ENCODE peak calls at places on chromosomes 2 and 18, in four cellular contexts. One of them, this sample, is unnamed.

GRCh38 chr2:41909584-41909983 is 138.2 kb upstream of the PKDCC start:
- DNase-seq in aorta: no peak
- DNase-seq in HAP-1: no peak
- DNase-seq in effector memory CD4-positive, alpha-beta T cell: no peak
- DNase-seq in this sample: no peak

GRCh38 chr2:98343371-98343770 is 2.9 kb upstream of the CNGA3 start:
- DNase-seq in HAP-1: no peak
- DNase-seq in aorta: no peak
- DNase-seq in effector memory CD4-positive, alpha-beta T cell: no peak
- DNase-seq in this sample: no peak

GRCh38 chr18:74508366-74508765 is 12.2 kb downstream of the CNDP2 start:
- DNase-seq in aorta: no peak
- DNase-seq in effector memory CD4-positive, alpha-beta T cell: no peak
- DNase-seq in HAP-1: no peak
- DNase-seq in this sample: no peak

GRCh38 chr2:104849618-104850097 is 4.3 kb upstream of the POU3F3 start:
- DNase-seq in HAP-1: peak; percentile 90
- DNase-seq in aorta: no peak
- DNase-seq in effector memory CD4-positive, alpha-beta T cell: no peak
- DNase-seq in this sample: no peak

GRCh38 chr2:128442891-128443302 is 124.2 kb upstream of the HS6ST1 start:
- DNase-seq in aorta: peak; percentile 77
- DNase-seq in HAP-1: peak; percentile 26
- DNase-seq in effector memory CD4-positive, alpha-beta T cell: no peak
- DNase-seq in this sample: no peak

GRCh38 chr2:126664234-126664633 is 8.3 kb downstream of the GYPC start:
- DNase-seq in HAP-1: no peak
- DNase-seq in effector memory CD4-positive, alpha-beta T cell: no peak
- DNase-seq in aorta: no peak
- DNase-seq in this sample: no peak

GRCh38 chr2:240930096-240930630 is 24.0 kb downstream of the CROCC2 start:
- DNase-seq in HAP-1: peak; percentile 5
- DNase-seq in effector memory CD4-positive, alpha-beta T cell: no peak
- DNase-seq in aorta: peak; percentile 63
- DNase-seq in this sample: no peak

GRCh38 chr2:217931846-217932560 is 70.8 kb downstream of the TNS1 start:
- DNase-seq in HAP-1: no peak
- DNase-seq in effector memory CD4-positive, alpha-beta T cell: no peak
- DNase-seq in aorta: no peak
- DNase-seq in this sample: no peak

GRCh38 chr2:204436267-204436666 is 109.0 kb upstream of the PARD3B start:
- DNase-seq in effector memory CD4-positive, alpha-beta T cell: no peak
- DNase-seq in aorta: no peak
- DNase-seq in HAP-1: no peak
- DNase-seq in this sample: no peak

GRCh38 chr2:197920581-197921213 is 116.3 kb downstream of the PLCL1 start:
- DNase-seq in aorta: no peak
- DNase-seq in HAP-1: no peak
- DNase-seq in effector memory CD4-positive, alpha-beta T cell: no peak
- DNase-seq in this sample: no peak

GRCh38 chr2:148998831-148999200 is 39.7 kb upstream of the LYPD6B start:
- DNase-seq in effector memory CD4-positive, alpha-beta T cell: no peak
- DNase-seq in aorta: no peak
- DNase-seq in HAP-1: no peak
- DNase-seq in this sample: no peak
- H3K4me3 ChIP-seq in effector memory CD4-positive, alpha-beta T cell: no peak overlapping the region
- H3K4me3 ChIP-seq in aorta: no peak overlapping the region
- H3K4me3 ChIP-seq in HAP-1: no peak overlapping the region
- H3K4me3 ChIP-seq in this sample: no peak overlapping the region

DNA sequence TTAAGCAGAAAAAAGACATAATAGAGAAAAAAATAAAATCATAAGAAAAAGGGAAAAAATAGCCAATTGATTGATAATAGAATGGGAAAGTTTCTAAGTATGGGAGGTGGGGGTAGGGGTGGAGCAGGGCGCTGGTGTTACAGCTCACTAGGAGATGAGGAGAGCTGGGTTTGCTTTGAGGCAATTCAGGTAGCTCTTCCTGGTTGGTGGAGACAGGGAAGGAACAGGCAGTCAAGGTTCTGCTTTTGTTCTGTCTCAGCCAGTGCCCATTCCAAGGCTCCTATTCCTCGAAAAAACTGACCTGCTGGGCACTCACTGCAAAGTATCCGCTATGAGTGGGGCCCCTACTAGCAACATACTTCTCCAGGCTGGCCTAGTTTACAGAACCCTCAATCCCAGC is 1.7 kb upstream of the CNNM4 start:
- DNase-seq in effector memory CD4-positive, alpha-beta T cell: no peak
- DNase-seq in HAP-1: no peak
- DNase-seq in aorta: no peak
- DNase-seq in this sample: no peak
- H3K4me3 ChIP-seq in effector memory CD4-positive, alpha-beta T cell: no peak overlapping the region
- H3K4me3 ChIP-seq in HAP-1: no peak overlapping the region
- H3K4me3 ChIP-seq in aorta: no peak overlapping the region
- H3K4me3 ChIP-seq in this sample: no peak overlapping the region

GRCh38 chr2:130837175-130837810 is 579 bp downstream of the ARHGEF4 start:
- DNase-seq in effector memory CD4-positive, alpha-beta T cell: no peak
- DNase-seq in HAP-1: no peak
- DNase-seq in aorta: no peak
- DNase-seq in this sample: no peak

GRCh38 chr2:130835766-130836015 is 1.0 kb upstream of the ARHGEF4 start:
- DNase-seq in aorta: peak; percentile 50
- DNase-seq in effector memory CD4-positive, alpha-beta T cell: no peak
- DNase-seq in HAP-1: no peak
- DNase-seq in this sample: no peak

GRCh38 chr2:130834923-130835765 is 1.6 kb upstream of the ARHGEF4 start:
- DNase-seq in HAP-1: no peak
- DNase-seq in aorta: peak; percentile 58
- DNase-seq in effector memory CD4-positive, alpha-beta T cell: no peak
- DNase-seq in this sample: no peak

GRCh38 chr2:130837811-130838565 is 1.3 kb downstream of the ARHGEF4 start:
- DNase-seq in aorta: no peak
- DNase-seq in effector memory CD4-positive, alpha-beta T cell: no peak
- DNase-seq in HAP-1: no peak
- DNase-seq in this sample: no peak

DNA sequence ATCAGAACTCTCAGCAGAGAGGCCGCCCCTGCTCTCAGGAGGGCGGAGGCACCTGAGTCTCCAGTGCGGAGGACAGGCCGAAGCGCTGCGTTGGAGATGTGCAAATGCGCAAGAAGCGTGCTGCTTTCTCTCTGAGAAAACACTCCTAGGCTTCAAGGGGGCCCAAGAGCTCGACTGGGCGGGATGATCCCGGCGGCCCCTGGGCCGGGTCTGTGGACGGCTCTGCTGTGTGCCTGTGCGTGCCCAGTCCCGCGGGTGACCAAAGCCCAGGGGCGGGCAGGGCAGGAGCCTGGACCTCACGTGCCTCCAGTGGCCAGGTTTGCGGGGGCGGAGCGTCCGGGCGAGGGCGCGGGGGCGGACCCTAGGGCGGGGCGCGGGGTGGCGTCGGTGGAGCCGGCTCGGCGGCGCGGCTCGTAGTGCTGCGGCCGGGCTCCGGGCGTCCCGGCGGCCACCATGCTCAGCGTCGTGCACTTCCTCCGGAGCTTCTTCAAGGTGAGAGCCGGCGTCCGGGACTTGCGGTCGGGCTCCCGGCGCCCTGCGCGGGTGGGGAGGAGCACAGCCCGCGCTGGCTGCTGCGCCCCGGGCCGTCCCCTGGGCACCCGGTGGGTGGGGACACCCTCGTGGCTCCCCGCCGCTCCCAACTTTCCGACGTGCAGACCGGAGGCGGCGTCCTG is at the start of gene ARHGEF4:
- DNase-seq in HAP-1: peak; percentile 87
- DNase-seq in effector memory CD4-positive, alpha-beta T cell: no peak
- DNase-seq in aorta: no peak
- DNase-seq in this sample: no peak
- H3K4me3 ChIP-seq in HAP-1: peak within 1 kb of the TSS; percentile 51
- H3K4me3 ChIP-seq in effector memory CD4-positive, alpha-beta T cell: peak within 1 kb of the TSS; percentile 35
- H3K4me3 ChIP-seq in aorta: peak within 1 kb of the TSS; percentile 21
- H3K4me3 ChIP-seq in this sample: peak within 1 kb of the TSS; percentile 62

DNA sequence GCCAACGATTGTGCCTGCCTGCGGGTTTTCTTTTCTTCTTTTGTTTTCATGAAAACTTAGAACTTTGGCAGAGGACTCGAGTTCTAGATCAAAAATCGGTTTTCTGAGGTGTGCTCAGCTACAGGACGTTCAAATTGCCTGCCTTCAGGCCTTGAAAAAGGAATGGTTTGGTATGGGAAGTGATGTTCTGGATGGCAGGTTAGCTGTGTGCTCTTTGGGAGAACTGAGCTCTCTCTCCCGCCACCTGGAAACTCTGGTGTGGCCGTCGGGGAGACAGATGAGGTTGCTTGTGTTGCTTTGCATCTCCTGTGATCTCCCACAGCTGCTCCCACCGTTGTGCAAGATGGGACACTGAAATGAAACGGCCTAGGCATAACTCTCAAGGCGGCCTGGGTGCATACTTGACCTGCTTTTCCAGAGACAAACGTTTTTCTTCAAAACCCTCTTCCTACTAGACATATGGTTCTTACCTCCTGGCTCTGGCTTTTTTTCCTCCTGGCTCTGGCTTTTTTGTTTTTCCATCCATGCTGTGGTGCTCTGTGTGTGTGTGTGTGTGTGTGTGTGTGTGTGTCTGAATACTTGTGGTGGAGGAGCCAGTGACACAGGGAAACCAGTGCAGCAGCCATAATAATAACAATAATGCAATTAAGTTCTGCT is 2.0 kb downstream of the FMNL2 start:
- DNase-seq in HAP-1: peak; percentile 33
- DNase-seq in aorta: no peak
- DNase-seq in effector memory CD4-positive, alpha-beta T cell: no peak
- DNase-seq in this sample: no peak
- H3K4me3 ChIP-seq in HAP-1: peak overlapping the region; percentile 74
- H3K4me3 ChIP-seq in aorta: peak overlapping the region; percentile 98
- H3K4me3 ChIP-seq in effector memory CD4-positive, alpha-beta T cell: no peak overlapping the region
- H3K4me3 ChIP-seq in this sample: peak overlapping the region; percentile 82

GRCh38 chr2:165293439-165294420 is 54.5 kb downstream of the SCN2A start:
- DNase-seq in HAP-1: peak; percentile 71
- DNase-seq in effector memory CD4-positive, alpha-beta T cell: no peak
- DNase-seq in aorta: no peak
- DNase-seq in this sample: peak; percentile 82
- H3K4me3 ChIP-seq in HAP-1: no peak overlapping the region
- H3K4me3 ChIP-seq in effector memory CD4-positive, alpha-beta T cell: no peak overlapping the region
- H3K4me3 ChIP-seq in aorta: no peak overlapping the region
- H3K4me3 ChIP-seq in this sample: no peak overlapping the region

GRCh38 chr2:45851576-45852304 is 200.3 kb downstream of the PRKCE start:
- DNase-seq in aorta: no peak
- DNase-seq in HAP-1: no peak
- DNase-seq in effector memory CD4-positive, alpha-beta T cell: no peak
- DNase-seq in this sample: no peak
- H3K4me3 ChIP-seq in aorta: no peak overlapping the region
- H3K4me3 ChIP-seq in HAP-1: no peak overlapping the region
- H3K4me3 ChIP-seq in effector memory CD4-positive, alpha-beta T cell: no peak overlapping the region
- H3K4me3 ChIP-seq in this sample: no peak overlapping the region

GRCh38 chr2:96505231-96505889 is at the start of gene NEURL3:
- DNase-seq in effector memory CD4-positive, alpha-beta T cell: no peak
- DNase-seq in aorta: no peak
- DNase-seq in HAP-1: no peak
- DNase-seq in this sample: no peak
- H3K4me3 ChIP-seq in effector memory CD4-positive, alpha-beta T cell: no peak within 1 kb of the TSS
- H3K4me3 ChIP-seq in aorta: no peak within 1 kb of the TSS
- H3K4me3 ChIP-seq in HAP-1: no peak within 1 kb of the TSS
- H3K4me3 ChIP-seq in this sample: no peak within 1 kb of the TSS

DNA sequence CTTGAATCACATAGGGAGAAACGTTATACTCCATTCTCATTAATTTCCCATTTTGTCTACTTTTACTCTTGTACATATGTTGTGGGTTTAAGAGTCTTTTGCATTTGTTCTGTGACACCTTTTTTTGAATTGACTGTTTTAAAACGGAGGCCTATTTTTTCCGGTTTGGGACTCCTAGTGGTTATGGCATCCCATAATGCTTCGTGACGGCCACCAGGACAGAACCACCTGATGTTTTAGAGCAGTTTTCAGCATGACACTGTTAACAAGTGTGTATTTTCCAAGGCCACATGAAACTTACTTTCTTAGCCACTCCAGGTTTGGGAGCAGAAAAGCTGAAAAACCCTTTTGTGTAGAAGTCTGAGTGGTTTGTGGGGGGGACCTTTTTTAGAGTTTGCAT is 8.4 kb downstream of the SOX11 start:
- DNase-seq in aorta: no peak
- DNase-seq in HAP-1: no peak
- DNase-seq in effector memory CD4-positive, alpha-beta T cell: no peak
- DNase-seq in this sample: no peak
- H3K4me3 ChIP-seq in aorta: no peak overlapping the region
- H3K4me3 ChIP-seq in HAP-1: no peak overlapping the region
- H3K4me3 ChIP-seq in effector memory CD4-positive, alpha-beta T cell: no peak overlapping the region
- H3K4me3 ChIP-seq in this sample: no peak overlapping the region

GRCh38 chr18:5620284-5620683 is 76.5 kb upstream of the EPB41L3 start:
- DNase-seq in HAP-1: no peak
- DNase-seq in effector memory CD4-positive, alpha-beta T cell: no peak
- DNase-seq in aorta: no peak
- DNase-seq in this sample: no peak
- H3K4me3 ChIP-seq in HAP-1: no peak overlapping the region
- H3K4me3 ChIP-seq in effector memory CD4-positive, alpha-beta T cell: no peak overlapping the region
- H3K4me3 ChIP-seq in aorta: no peak overlapping the region
- H3K4me3 ChIP-seq in this sample: no peak overlapping the region

GRCh38 chr18:13572148-13572547 is 154.2 kb downstream of the FAM210A start:
- DNase-seq in effector memory CD4-positive, alpha-beta T cell: no peak
- DNase-seq in aorta: no peak
- DNase-seq in HAP-1: no peak
- DNase-seq in this sample: no peak

GRCh38 chr18:13574355-13574754 is 152.0 kb downstream of the FAM210A start:
- DNase-seq in aorta: no peak
- DNase-seq in effector memory CD4-positive, alpha-beta T cell: no peak
- DNase-seq in HAP-1: no peak
- DNase-seq in this sample: no peak

GRCh38 chr18:13574761-13575160 is 151.6 kb downstream of the FAM210A start:
- DNase-seq in aorta: no peak
- DNase-seq in effector memory CD4-positive, alpha-beta T cell: no peak
- DNase-seq in HAP-1: no peak
- DNase-seq in this sample: no peak

GRCh38 chr18:13572721-13573120 is 153.6 kb downstream of the FAM210A start:
- DNase-seq in HAP-1: no peak
- DNase-seq in effector memory CD4-positive, alpha-beta T cell: no peak
- DNase-seq in aorta: peak; percentile 75
- DNase-seq in this sample: no peak

GRCh38 chr18:13573750-13574149 is 152.6 kb downstream of the FAM210A start:
- DNase-seq in aorta: no peak
- DNase-seq in HAP-1: no peak
- DNase-seq in effector memory CD4-positive, alpha-beta T cell: no peak
- DNase-seq in this sample: no peak
- H3K4me3 ChIP-seq in aorta: no peak overlapping the region
- H3K4me3 ChIP-seq in HAP-1: no peak overlapping the region
- H3K4me3 ChIP-seq in effector memory CD4-positive, alpha-beta T cell: no peak overlapping the region
- H3K4me3 ChIP-seq in this sample: no peak overlapping the region

This sample was measured in iPS DF 6.9.